ENCODE peak calls at places on chromosome 18, in six cellular contexts. S is mesenchymal stem cell, H is PC-3, J is colonic mucosa, N is IMR-90, O is NT2/D1. W is an unnamed sample.

GRCh38 chr18:78939105-78939504 is 40.5 kb upstream of the SALL3 start:
- DNase-seq in S (no peak), H (no peak), J (no peak), N (no peak), O (no peak), W (no peak)

GRCh38 chr18:51070545-51070944 is 40.5 kb downstream of the SMAD4 start:
- DNase-seq in S (peak; percentile 56), H (peak; percentile 48), J (no peak), N (peak; percentile 93), O (no peak), W (peak; percentile 83)

GRCh38 chr18:70363861-70364260 is 75.0 kb downstream of the SOCS6 start:
- DNase-seq in S (no peak), H (peak; percentile 45), J (no peak), N (peak; percentile 72), O (no peak), W (peak; percentile 16)

GRCh38 chr18:76997951-76998808 is 134.4 kb downstream of the MBP start:
- DNase-seq in S (no peak), H (no peak), J (no peak), N (no peak), O (no peak), W (no peak)

GRCh38 chr18:5872886-5873285 is 22.4 kb downstream of the TMEM200C start:
- DNase-seq in S (no peak), H (no peak), J (no peak), N (no peak), O (no peak), W (no peak)

GRCh38 chr18:715626-716025 is 3.2 kb upstream of the ENOSF1 start:
- DNase-seq in S (no peak), H (peak; percentile 71), J (no peak), N (peak; percentile 82), O (no peak), W (peak; percentile 44)

GRCh38 chr18:7567487-7568425 is 640 bp downstream of the PTPRM start:
- DNase-seq in S (peak; percentile 78), H (peak; percentile 51), J (peak; percentile 29), N (peak; percentile 64), O (no peak), W (peak; percentile 75)

GRCh38 chr18:31275722-31276463 is 42.1 kb upstream of the DSG1 start:
- DNase-seq in S (peak; percentile 7), H (peak; percentile 30), J (peak; percentile 41), N (no peak), O (no peak), W (no peak)

GRCh38 chr18:74284501-74285004 is 7.2 kb downstream of the CYB5A start:
- DNase-seq in S (no peak), H (no peak), J (no peak), N (no peak), O (no peak), W (no peak)

GRCh38 chr18:33201509-33201926 is 239.0 kb downstream of the CCDC178 start:
- DNase-seq in S (peak; percentile 53), H (peak; percentile 10), J (peak; percentile 38), N (no peak), O (peak; percentile 28), W (peak; percentile 69)

GRCh38 chr18:48949606-48950535 is 894 bp downstream of the SMAD7 start:
- DNase-seq in S (peak; percentile 66), H (peak; percentile 37), J (peak; percentile 61), N (peak; percentile 60), O (no peak), W (peak; percentile 71)

GRCh38 chr18:37533647-37534565 is 31.7 kb downstream of the CELF4 start:
- DNase-seq in S (peak; percentile 1), H (no peak), J (no peak), N (no peak), O (no peak), W (no peak)

GRCh38 chr18:76822510-76823165 is at the start of gene ZNF236:
- DNase-seq in S (peak; percentile 80), H (peak; percentile 67), J (peak; percentile 61), N (peak; percentile 77), O (peak; percentile 48), W (peak; percentile 91)

GRCh38 chr18:73458186-73458964 is 590.6 kb upstream of the NETO1 start:
- DNase-seq in S (no peak), H (no peak), J (no peak), N (peak; percentile 15), O (no peak), W (no peak)

GRCh38 chr18:74353169-74353775 is 37.6 kb downstream of the C18orf63 start:
- DNase-seq in S (peak; percentile 75), H (peak; percentile 73), J (peak; percentile 69), N (peak; percentile 74), O (peak; percentile 59), W (peak; percentile 83)

DNA sequence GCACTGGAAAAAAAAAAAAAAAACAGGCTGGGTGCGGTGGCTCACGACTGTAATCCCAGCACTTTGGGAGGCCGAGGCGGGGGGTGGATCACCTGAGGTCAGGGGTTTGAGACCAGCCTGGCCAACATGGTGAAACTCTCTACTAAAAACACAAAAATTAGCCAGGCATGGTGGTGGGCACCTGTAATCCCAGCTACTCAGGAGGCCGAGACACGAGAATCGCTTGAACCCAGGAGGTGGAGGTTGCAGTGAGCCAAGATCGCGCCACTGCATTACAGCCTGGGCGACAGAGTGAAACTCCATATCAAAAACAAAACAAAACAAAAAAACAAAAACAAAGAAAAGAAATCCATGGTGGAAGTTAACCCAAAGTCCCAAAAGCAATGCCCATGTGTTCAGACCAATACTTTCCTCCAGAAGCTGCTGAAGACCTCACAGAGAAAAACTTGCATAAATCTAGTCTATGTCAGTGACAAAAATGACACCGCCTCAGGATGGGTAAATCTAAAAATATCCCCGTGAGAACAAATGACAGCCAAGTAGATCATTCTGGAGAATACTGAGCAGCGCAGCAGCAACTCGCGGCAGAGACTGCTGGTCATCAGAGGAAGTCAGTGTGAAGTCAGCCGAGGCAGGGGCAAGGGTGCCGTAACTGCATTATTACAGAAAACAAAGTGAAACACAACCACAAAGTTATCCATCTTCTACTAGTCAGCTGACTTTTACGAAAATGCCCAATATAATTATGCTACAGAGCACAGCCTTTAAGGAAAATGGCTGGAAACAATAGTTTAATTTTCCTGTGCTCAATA is 41.0 kb downstream of the LPIN2 start:
- DNase-seq in S (peak; percentile 73), H (no peak), J (no peak), N (no peak), O (no peak), W (no peak)
- H3K9ac ChIP-seq in S (peak overlapping the region; percentile 29), H (no peak overlapping the region), J (no peak overlapping the region), N (no peak overlapping the region), O (no peak overlapping the region), W (peak overlapping the region; percentile 21)

GRCh38 chr18:3595282-3596273 is 145.6 kb downstream of the TGIF1 start:
- DNase-seq in S (peak; percentile 99), H (peak; percentile 92), J (peak; percentile 72), N (peak; percentile 98), O (no peak), W (peak; percentile 83)

GRCh38 chr18:3599235-3599634 is 149.3 kb downstream of the TGIF1 start:
- DNase-seq in S (no peak), H (no peak), J (no peak), N (no peak), O (no peak), W (no peak)

GRCh38 chr18:3599861-3600260 is 149.9 kb downstream of the TGIF1 start:
- DNase-seq in S (no peak), H (no peak), J (no peak), N (no peak), O (no peak), W (no peak)

GRCh38 chr18:3596324-3597158 is 146.6 kb downstream of the TGIF1 start:
- DNase-seq in S (peak; percentile 48), H (peak; percentile 44), J (peak; percentile 70), N (peak; percentile 58), O (no peak), W (no peak)

DNA sequence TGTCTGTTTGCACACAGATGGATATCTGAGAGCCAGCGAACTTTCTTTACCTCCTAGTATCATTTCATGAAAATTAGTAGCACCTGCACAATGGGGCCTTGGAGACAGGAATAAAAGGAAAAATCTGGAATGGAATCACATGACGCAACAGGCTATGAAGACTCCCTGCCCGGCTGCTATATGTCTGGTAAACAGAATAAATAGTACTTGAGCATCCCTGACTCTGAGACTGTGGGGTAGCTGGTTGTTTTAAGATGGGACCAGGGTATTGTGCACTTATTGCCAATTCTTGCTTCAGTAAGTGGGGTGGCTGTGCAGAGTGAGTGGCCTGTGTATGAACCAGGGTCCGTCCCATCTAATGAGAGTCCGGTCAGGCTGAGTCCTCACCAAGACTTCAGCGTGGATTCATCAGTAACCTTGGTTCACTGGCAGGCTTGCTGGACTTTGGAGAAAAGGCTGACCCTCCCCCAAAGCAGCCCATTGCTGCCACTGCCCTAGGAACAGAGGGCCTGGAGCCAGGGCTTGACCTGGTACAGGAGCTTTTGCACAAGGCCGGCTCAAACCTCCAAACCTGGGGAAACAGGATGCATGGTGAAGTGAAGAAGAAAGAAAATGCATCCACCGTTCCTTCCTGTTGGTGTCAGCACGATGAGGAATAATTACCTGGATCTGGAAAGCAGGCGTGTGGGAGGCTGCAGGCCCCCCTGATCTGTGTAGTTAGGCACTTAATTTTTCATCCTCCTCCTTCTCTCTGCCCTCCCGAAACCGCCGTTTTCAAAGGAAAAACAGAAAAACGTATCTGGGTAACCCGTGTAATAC is 147.4 kb downstream of the TGIF1 start:
- DNase-seq in S (peak; percentile 29), H (no peak), J (no peak), N (peak; percentile 22), O (no peak), W (no peak)
- H3K4me3 ChIP-seq in S (no peak overlapping the region), H (no peak overlapping the region), J (no peak overlapping the region), N (no peak overlapping the region), O (no peak overlapping the region), W (no peak overlapping the region)

DNA sequence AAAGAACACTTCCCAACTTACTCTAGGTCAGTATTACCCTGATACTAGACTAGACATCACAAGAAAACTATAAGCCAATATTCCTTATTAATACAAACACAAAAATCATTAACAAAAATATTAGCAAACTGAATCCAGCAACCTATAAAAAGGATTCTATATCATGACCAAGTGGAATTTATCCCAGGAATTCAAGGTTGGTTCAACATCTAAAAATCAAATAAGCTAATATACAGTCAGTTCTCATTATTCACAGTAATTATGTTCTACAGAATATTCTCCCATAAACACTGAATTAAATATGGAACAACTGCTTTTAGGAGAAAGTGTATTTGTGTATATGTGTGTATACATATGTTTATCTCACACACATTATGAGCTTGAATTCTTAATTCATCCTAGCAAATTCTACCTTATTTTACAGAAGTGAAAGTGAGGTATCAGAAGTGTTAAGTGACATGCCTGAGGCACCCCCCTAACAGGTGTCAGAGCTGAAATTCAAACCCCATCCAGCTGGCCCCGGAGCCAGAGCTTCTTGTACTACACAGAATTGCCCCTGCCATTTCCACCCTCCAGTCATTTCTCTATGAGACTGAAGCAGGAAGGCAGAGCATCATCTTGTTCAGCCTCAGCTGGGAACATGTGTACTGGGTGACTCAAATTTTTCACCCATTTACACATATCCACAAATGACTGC is 77.8 kb downstream of the MALT1 start:
- DNase-seq in S (no peak), H (no peak), J (no peak), N (no peak), O (no peak), W (no peak)
- H3K36me3 ChIP-seq in S (peaks cover 67% of the 10 kb centered on the region), H (peaks cover 52% of the 10 kb centered on the region), J (peaks cover 11% of the 10 kb centered on the region), N (peaks cover 24% of the 10 kb centered on the region), O (peaks cover 69% of the 10 kb centered on the region), W (peaks cover 67% of the 10 kb centered on the region)

GRCh38 chr18:23377669-23378469 is 75.2 kb upstream of the RIOK3 start:
- DNase-seq in S (peak; percentile 91), H (peak; percentile 89), J (no peak), N (peak; percentile 92), O (no peak), W (peak; percentile 86)
- H3K9ac ChIP-seq in S (peak overlapping the region; percentile 89), H (peak overlapping the region; percentile 48), J (no peak overlapping the region), N (no peak overlapping the region), O (no peak overlapping the region), W (peak overlapping the region; percentile 86)

W was measured in adipocyte.